ENCODE peak calls at places on chromosomes 3 and 15, in six cellular contexts. R is left cardiac atrium, A is left colon, D is ELR, Z is amniotic stem cell, J is AML-193. C is an unnamed sample.

GRCh38 chr3:177642482-177643163 is 445.3 kb upstream of the TBL1XR1 start:
- DNase-seq in A (no peak), R (no peak), Z (no peak), D (no peak), J (no peak), C (no peak)

GRCh38 chr3:139267300-139268246 is 76.2 kb upstream of the MRPS22 start:
- DNase-seq in D (no peak), R (no peak), Z (no peak), J (no peak), A (no peak), C (no peak)

GRCh38 chr3:166060789-166061479 is 223.7 kb upstream of the BCHE start:
- DNase-seq in D (no peak), R (no peak), A (no peak), Z (no peak), J (no peak), C (no peak)

GRCh38 chr3:183774631-183775030 is 50.7 kb downstream of the MAP6D1 start:
- DNase-seq in Z (no peak), R (no peak), A (no peak), J (no peak), D (peak; percentile 68), C (peak; percentile 53)

GRCh38 chr3:114213669-114214541 is 23.5 kb downstream of the ZNF80 start:
- DNase-seq in D (peak; percentile 90), R (no peak), Z (no peak), J (peak; percentile 66), A (no peak), C (peak; percentile 10)

GRCh38 chr15:99059010-99059981 is 45.6 kb upstream of the SYNM start:
- DNase-seq in R (peak; percentile 86), Z (peak; percentile 76), J (peak; percentile 12), A (peak; percentile 76), D (peak; percentile 91), C (peak; percentile 77)

GRCh38 chr3:108477511-108478147 is 32.8 kb downstream of the MYH15 start:
- DNase-seq in A (peak; percentile 65), J (peak; percentile 80), Z (no peak), R (peak; percentile 56), D (peak; percentile 78), C (peak; percentile 49)

GRCh38 chr3:153273767-153274443 is 111.9 kb downstream of the RAP2B start:
- DNase-seq in A (no peak), D (peak; percentile 76), R (no peak), J (no peak), Z (no peak), C (no peak)

GRCh38 chr3:20066848-20067617 is 26.8 kb downstream of the KAT2B start:
- DNase-seq in A (no peak), Z (no peak), J (no peak), D (no peak), R (no peak), C (no peak)

GRCh38 chr3:169457807-169458206 is 205.7 kb downstream of the MECOM start:
- DNase-seq in R (no peak), A (no peak), Z (no peak), J (no peak), D (no peak), C (no peak)

GRCh38 chr3:49721861-49722781 is 1.6 kb downstream of the GMPPB start:
- DNase-seq in R (no peak), D (no peak), A (no peak), J (no peak), Z (no peak), C (no peak)

GRCh38 chr3:39917060-39917773 is 107.8 kb downstream of the MYRIP start:
- DNase-seq in A (no peak), R (no peak), D (peak; percentile 72), J (no peak), Z (no peak), C (no peak)

GRCh38 chr3:133452603-133453313 is 52.9 kb downstream of the BFSP2 start:
- DNase-seq in J (no peak), A (no peak), D (peak; percentile 30), R (no peak), Z (peak; percentile 39), C (no peak)

GRCh38 chr3:32138545-32139104 is 32.2 kb downstream of the GPD1L start:
- DNase-seq in D (no peak), R (no peak), J (no peak), Z (no peak), A (no peak), C (no peak)

GRCh38 chr3:129827765-129828164 is 65.7 kb downstream of the TMCC1 start:
- DNase-seq in A (no peak), Z (no peak), R (no peak), J (peak; percentile 35), D (no peak), C (no peak)

GRCh38 chr3:94665922-94666321 is 603.1 kb downstream of the NSUN3 start:
- DNase-seq in Z (no peak), R (no peak), J (no peak), A (no peak), D (no peak), C (no peak)

GRCh38 chr3:174156200-174156599 is 702.9 kb upstream of the NAALADL2 start:
- DNase-seq in R (no peak), Z (no peak), D (no peak), J (no peak), A (no peak), C (no peak)

GRCh38 chr15:70259030-70259424 is 161.3 kb upstream of the TLE3 start:
- DNase-seq in Z (no peak), J (peak; percentile 52), A (peak; percentile 64), R (peak; percentile 76), D (peak; percentile 44), C (peak; percentile 33)

GRCh38 chr15:32959077-32959476 is 235.4 kb downstream of the FMN1 start:
- DNase-seq in D (peak; percentile 4), R (no peak), A (no peak), Z (no peak), J (no peak), C (peak; percentile 70)

GRCh38 chr3:114496021-114496434 is 202.2 kb downstream of the TIGIT start:
- DNase-seq in D (peak; percentile 53), J (no peak), A (no peak), Z (no peak), R (peak; percentile 36), C (no peak)

GRCh38 chr3:146160964-146161724 is at the start of gene PLOD2:
- DNase-seq in R (peak; percentile 84), D (peak; percentile 92), A (peak; percentile 77), Z (peak; percentile 86), J (no peak), C (no peak)

GRCh38 chr3:62665627-62666433 is 209.4 kb downstream of the CADPS start:
- DNase-seq in D (peak; percentile 60), R (peak; percentile 66), A (peak; percentile 43), J (peak; percentile 48), Z (no peak), C (no peak)

GRCh38 chr15:20346082-20346805 is 195.4 kb downstream of the GOLGA6L6 start:
- DNase-seq in A (no peak), Z (no peak), R (peak; percentile 20), D (no peak), J (no peak), C (no peak)

GRCh38 chr3:60047426-60048200 is 997.8 kb upstream of the CFAP20DC start:
- DNase-seq in D (no peak), J (no peak), Z (no peak), R (no peak), A (no peak), C (no peak)

GRCh38 chr3:57815034-57815433 is 58.9 kb downstream of the SLMAP start:
- DNase-seq in R (no peak), J (no peak), A (no peak), D (no peak), Z (no peak), C (no peak)